ENCODE peak calls at places on chromosomes 5 and 9, in four cellular contexts. K is dorsolateral prefrontal cortex, D is right cardiac atrium, F is heart right ventricle. Q is an unnamed sample.

GRCh38 chr5:100900142-100900795 is 2.8 kb downstream of the ST8SIA4 start:
- DNase-seq in F (peak; percentile 40), K (no peak), D (peak; percentile 71), Q (no peak)

GRCh38 chr5:88676637-88677481 is 206.1 kb downstream of the MEF2C start:
- DNase-seq in F (no peak), K (no peak), D (no peak), Q (no peak)

GRCh38 chr5:168422431-168422830 is 63.8 kb upstream of the RARS1 start:
- DNase-seq in K (no peak), D (no peak), F (no peak), Q (no peak)

GRCh38 chr9:134534661-134535080 is 106.9 kb upstream of the COL5A1 start:
- DNase-seq in K (no peak), D (no peak), F (no peak), Q (no peak)

GRCh38 chr5:16304846-16305245 is 125.3 kb upstream of the MARCHF11 start:
- DNase-seq in D (no peak), F (no peak), K (no peak), Q (no peak)

GRCh38 chr5:4191024-4191423 is 595.4 kb downstream of the IRX1 start:
- DNase-seq in K (no peak), F (no peak), D (no peak), Q (no peak)

GRCh38 chr9:34493972-34494535 is 28.7 kb downstream of the ENHO start:
- DNase-seq in D (peak; percentile 79), F (peak; percentile 70), K (no peak), Q (peak; percentile 9)

GRCh38 chr9:22244141-22245011 is 202.2 kb upstream of the DMRTA1 start:
- DNase-seq in F (no peak), D (no peak), K (no peak), Q (no peak)

GRCh38 chr5:22998775-22999174 is 145.6 kb upstream of the CDH12 start:
- DNase-seq in K (no peak), F (no peak), D (no peak), Q (no peak)

GRCh38 chr9:96499257-96499656 is 49.3 kb downstream of the HABP4 start:
- DNase-seq in D (peak; percentile 37), F (no peak), K (no peak), Q (no peak)

GRCh38 chr9:132994410-132995120 is 16.1 kb downstream of the GFI1B start:
- DNase-seq in K (no peak), D (no peak), F (no peak), Q (no peak)

GRCh38 chr9:132991351-132992300 is 13.1 kb downstream of the GFI1B start:
- DNase-seq in K (no peak), F (no peak), D (no peak), Q (no peak)

GRCh38 chr9:132995906-132996305 is 17.4 kb downstream of the GFI1B start:
- DNase-seq in D (no peak), K (no peak), F (no peak), Q (no peak)

GRCh38 chr9:132995121-132995420 is 16.6 kb downstream of the GFI1B start:
- DNase-seq in F (no peak), K (no peak), D (no peak), Q (no peak)

DNA sequence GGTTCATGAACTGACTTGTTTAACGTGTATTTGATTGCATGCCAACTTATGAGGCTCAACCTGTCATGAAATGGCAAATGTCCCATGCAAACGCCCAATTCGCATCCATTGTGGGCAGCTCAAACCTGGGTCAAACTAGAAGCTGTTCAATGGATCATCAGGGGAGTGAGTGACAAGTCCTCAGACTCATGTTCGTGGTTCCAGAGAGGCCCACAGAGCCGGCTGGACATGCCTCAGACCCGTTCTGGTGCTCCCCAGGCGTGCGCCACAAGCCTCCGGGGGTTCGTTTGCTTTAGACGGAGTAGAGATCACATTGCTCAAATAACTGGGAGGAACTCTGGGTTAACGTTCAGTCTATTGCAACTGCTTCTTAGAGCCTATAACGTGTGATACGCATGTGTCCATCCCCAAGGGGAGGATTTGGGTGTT is 15.0 kb downstream of the GFI1B start:
- DNase-seq in D (no peak), K (no peak), F (no peak), Q (no peak)
- H3K27ac ChIP-seq in D (no peak overlapping the region), K (no peak overlapping the region), F (no peak overlapping the region), Q (no peak overlapping the region)

DNA sequence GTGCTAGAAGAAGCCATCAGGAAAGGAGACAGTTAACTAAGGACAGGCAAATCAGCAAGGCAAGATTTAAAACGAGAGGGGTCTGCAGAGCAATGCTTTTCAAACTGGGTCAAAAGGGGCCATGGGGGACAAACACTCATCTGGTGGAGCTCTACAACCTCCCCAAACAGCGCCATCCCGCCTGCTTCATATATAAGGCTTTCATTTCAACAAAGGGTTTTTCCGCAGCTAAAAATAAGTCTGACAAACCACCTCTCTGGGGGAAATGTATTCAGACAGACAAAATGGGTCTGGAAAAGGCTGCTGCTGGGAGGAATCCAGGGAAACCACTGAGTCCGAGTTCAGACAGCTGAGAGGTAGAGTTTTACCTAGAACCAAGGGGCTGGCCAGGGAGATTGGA is 8.3 kb upstream of the SEPTIN8 start:
- DNase-seq in F (no peak), K (no peak), D (no peak), Q (no peak)
- H3K27ac ChIP-seq in F (no peak overlapping the region), K (no peak overlapping the region), D (no peak overlapping the region), Q (no peak overlapping the region)

DNA sequence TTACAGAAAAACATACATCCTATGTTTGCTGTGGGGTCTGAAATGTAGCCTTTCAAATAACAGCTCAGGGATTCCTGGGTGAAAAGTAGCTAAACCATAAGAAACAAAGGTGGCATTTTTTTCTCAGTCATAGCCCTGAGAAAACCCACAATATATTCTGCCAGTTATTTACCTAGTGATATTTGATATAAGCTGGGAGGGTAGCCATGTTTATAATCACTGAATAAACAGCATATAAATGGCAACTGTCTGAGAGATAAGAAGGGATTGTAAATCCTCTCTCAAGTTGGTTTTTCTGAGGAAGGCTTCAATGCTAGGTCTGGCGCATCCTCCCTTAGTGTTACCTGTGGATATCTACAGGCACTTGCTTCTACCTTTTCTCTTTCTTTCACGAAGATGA is 1080.5 kb upstream of the DMAC1 start:
- DNase-seq in K (no peak), D (no peak), F (no peak), Q (no peak)
- H3K27ac ChIP-seq in K (no peak overlapping the region), D (no peak overlapping the region), F (no peak overlapping the region), Q (no peak overlapping the region)

GRCh38 chr5:10479226-10479721 is 37.6 kb downstream of the ROPN1L start:
- DNase-seq in D (peak; percentile 18), F (no peak), K (no peak), Q (no peak)
- H3K27ac ChIP-seq in D (no peak overlapping the region), F (no peak overlapping the region), K (no peak overlapping the region), Q (no peak overlapping the region)

GRCh38 chr5:114449836-114450515 is 88.1 kb downstream of the KCNN2 start:
- DNase-seq in F (peak; percentile 80), D (peak; percentile 86), K (peak; percentile 68), Q (peak; percentile 10)
- H3K27ac ChIP-seq in F (no peak overlapping the region), D (peak overlapping the region; percentile 66), K (peak overlapping the region; percentile 30), Q (no peak overlapping the region)

DNA sequence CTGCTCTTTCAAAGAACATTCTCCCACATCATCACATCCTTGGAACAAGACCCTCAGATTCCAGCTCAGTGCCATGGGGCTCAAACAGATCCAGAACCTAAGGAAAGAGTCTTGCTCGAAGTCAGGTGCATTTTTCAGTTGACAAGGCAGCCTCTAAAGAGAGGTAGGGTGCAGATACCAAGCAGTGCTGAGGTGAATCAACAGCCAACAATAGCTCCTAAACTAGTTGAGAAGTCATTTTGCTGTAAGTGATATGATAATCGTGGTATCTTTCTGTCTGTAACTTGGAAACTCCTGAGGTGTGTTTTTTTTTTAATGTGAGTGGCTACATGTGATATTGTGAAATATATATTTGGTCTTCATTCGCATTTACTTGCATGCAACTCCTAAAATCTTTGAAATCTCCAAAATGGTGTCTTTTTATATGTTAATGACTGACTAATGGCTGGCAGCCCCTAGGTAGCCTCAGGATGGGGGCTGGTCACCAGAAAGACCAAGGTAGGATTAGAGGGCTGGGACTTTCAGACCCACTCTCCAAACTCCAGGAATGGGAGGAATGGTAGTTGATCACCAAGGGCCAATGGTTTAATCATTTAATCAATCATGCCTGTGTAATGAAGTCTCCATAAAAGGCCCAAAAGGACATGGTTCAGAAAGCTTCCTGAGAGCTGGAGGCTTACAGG is 96.6 kb downstream of the SERINC5 start:
- DNase-seq in K (no peak), F (no peak), D (no peak), Q (no peak)
- H3K27ac ChIP-seq in K (no peak overlapping the region), F (no peak overlapping the region), D (no peak overlapping the region), Q (no peak overlapping the region)

DNA sequence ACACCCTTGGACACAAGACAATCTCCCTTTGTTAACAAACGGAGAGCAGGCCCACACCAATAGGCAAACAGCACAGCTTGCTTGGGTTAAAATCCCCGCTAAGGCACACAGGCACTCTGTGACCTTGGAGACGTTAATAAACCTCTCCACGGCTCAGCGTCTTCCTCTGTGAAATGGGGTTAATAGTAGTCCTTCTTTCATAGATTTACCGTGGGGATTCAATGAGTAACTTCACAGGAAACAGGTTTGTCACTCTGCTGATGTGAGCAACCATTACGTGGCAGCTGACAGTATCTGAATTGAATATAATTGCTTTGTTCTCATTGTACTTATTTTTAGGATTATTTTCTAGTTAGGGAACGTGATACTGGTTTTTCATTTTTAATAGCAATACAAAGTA is 65.2 kb upstream of the ADRA1B start:
- DNase-seq in D (no peak), F (no peak), K (no peak), Q (no peak)
- H3K27ac ChIP-seq in D (no peak overlapping the region), F (no peak overlapping the region), K (no peak overlapping the region), Q (no peak overlapping the region)

GRCh38 chr9:73011956-73012355 is 59.1 kb upstream of the ALDH1A1 start:
- DNase-seq in K (no peak), D (no peak), F (no peak), Q (no peak)
- H3K27ac ChIP-seq in K (no peak overlapping the region), D (no peak overlapping the region), F (no peak overlapping the region), Q (no peak overlapping the region)

GRCh38 chr5:153050496-153051179 is 439.8 kb upstream of the GRIA1 start:
- DNase-seq in K (no peak), F (no peak), D (no peak), Q (no peak)
- H3K27ac ChIP-seq in K (no peak overlapping the region), F (no peak overlapping the region), D (no peak overlapping the region), Q (no peak overlapping the region)